ENCODE peak calls at places on chromosomes 13 and 19, in eight cellular contexts. One of them, this sample, is unnamed.

GRCh38 chr19:24000656-24001055 is 86.0 kb downstream of the ZNF726 start:
- DNase-seq in islet precursor cell: no peak
- DNase-seq in mucosa of gallbladder: no peak
- DNase-seq in activated CD4-positive, alpha-beta T cell treated with anti-CD3 and anti-CD28 coated beads for 48 hours: no peak
- DNase-seq in PC-9: peak; percentile 93
- DNase-seq in left colon: no peak
- DNase-seq in LHCN-M2: no peak
- DNase-seq in left cardiac atrium: no peak
- DNase-seq in this sample: no peak

GRCh38 chr13:112966776-112967175 is 2.2 kb upstream of the MCF2L start:
- DNase-seq in islet precursor cell: no peak
- DNase-seq in mucosa of gallbladder: no peak
- DNase-seq in activated CD4-positive, alpha-beta T cell treated with anti-CD3 and anti-CD28 coated beads for 48 hours: no peak
- DNase-seq in PC-9: no peak
- DNase-seq in left colon: no peak
- DNase-seq in LHCN-M2: no peak
- DNase-seq in left cardiac atrium: no peak
- DNase-seq in this sample: no peak

GRCh38 chr19:58325623-58326022 is 1.2 kb upstream of the ZSCAN22 start:
- DNase-seq in islet precursor cell: no peak
- DNase-seq in mucosa of gallbladder: no peak
- DNase-seq in activated CD4-positive, alpha-beta T cell treated with anti-CD3 and anti-CD28 coated beads for 48 hours: peak; percentile 26
- DNase-seq in PC-9: no peak
- DNase-seq in left colon: no peak
- DNase-seq in LHCN-M2: peak; percentile 34
- DNase-seq in left cardiac atrium: no peak
- DNase-seq in this sample: no peak

GRCh38 chr19:39401549-39402416 is 4.9 kb upstream of the ZFP36 start:
- DNase-seq in islet precursor cell: peak; percentile 84
- DNase-seq in mucosa of gallbladder: peak; percentile 91
- DNase-seq in activated CD4-positive, alpha-beta T cell treated with anti-CD3 and anti-CD28 coated beads for 48 hours: peak; percentile 89
- DNase-seq in PC-9: peak; percentile 5
- DNase-seq in left colon: peak; percentile 84
- DNase-seq in LHCN-M2: peak; percentile 63
- DNase-seq in left cardiac atrium: peak; percentile 66
- DNase-seq in this sample: peak; percentile 61

GRCh38 chr19:38679839-38680238 is 32.4 kb downstream of the ACTN4 start:
- DNase-seq in islet precursor cell: no peak
- DNase-seq in mucosa of gallbladder: no peak
- DNase-seq in activated CD4-positive, alpha-beta T cell treated with anti-CD3 and anti-CD28 coated beads for 48 hours: no peak
- DNase-seq in PC-9: peak; percentile 64
- DNase-seq in left colon: no peak
- DNase-seq in LHCN-M2: peak; percentile 74
- DNase-seq in left cardiac atrium: no peak
- DNase-seq in this sample: peak; percentile 56

GRCh38 chr13:104297075-104297474 is 1230.9 kb upstream of the SLC10A2 start:
- DNase-seq in islet precursor cell: no peak
- DNase-seq in mucosa of gallbladder: no peak
- DNase-seq in activated CD4-positive, alpha-beta T cell treated with anti-CD3 and anti-CD28 coated beads for 48 hours: no peak
- DNase-seq in PC-9: no peak
- DNase-seq in left colon: no peak
- DNase-seq in LHCN-M2: no peak
- DNase-seq in left cardiac atrium: no peak
- DNase-seq in this sample: no peak

GRCh38 chr19:57068921-57069697 is 50.7 kb upstream of the USP29 start:
- DNase-seq in islet precursor cell: no peak
- DNase-seq in mucosa of gallbladder: no peak
- DNase-seq in activated CD4-positive, alpha-beta T cell treated with anti-CD3 and anti-CD28 coated beads for 48 hours: peak; percentile 6
- DNase-seq in PC-9: no peak
- DNase-seq in left colon: peak; percentile 5
- DNase-seq in LHCN-M2: no peak
- DNase-seq in left cardiac atrium: peak; percentile 25
- DNase-seq in this sample: no peak

GRCh38 chr13:23380534-23380933 is 53.0 kb downstream of the SACS start:
- DNase-seq in islet precursor cell: no peak
- DNase-seq in mucosa of gallbladder: no peak
- DNase-seq in activated CD4-positive, alpha-beta T cell treated with anti-CD3 and anti-CD28 coated beads for 48 hours: no peak
- DNase-seq in PC-9: no peak
- DNase-seq in left colon: no peak
- DNase-seq in LHCN-M2: peak; percentile 19
- DNase-seq in left cardiac atrium: no peak
- DNase-seq in this sample: peak; percentile 62

GRCh38 chr19:3780786-3781304 is 5.3 kb downstream of the MATK start:
- DNase-seq in islet precursor cell: no peak
- DNase-seq in mucosa of gallbladder: no peak
- DNase-seq in activated CD4-positive, alpha-beta T cell treated with anti-CD3 and anti-CD28 coated beads for 48 hours: no peak
- DNase-seq in PC-9: no peak
- DNase-seq in left colon: no peak
- DNase-seq in LHCN-M2: no peak
- DNase-seq in left cardiac atrium: no peak
- DNase-seq in this sample: no peak

GRCh38 chr13:101739382-101740178 is 287.1 kb downstream of the ITGBL1 start:
- DNase-seq in islet precursor cell: no peak
- DNase-seq in mucosa of gallbladder: peak; percentile 37
- DNase-seq in activated CD4-positive, alpha-beta T cell treated with anti-CD3 and anti-CD28 coated beads for 48 hours: no peak
- DNase-seq in PC-9: no peak
- DNase-seq in left colon: no peak
- DNase-seq in LHCN-M2: no peak
- DNase-seq in left cardiac atrium: no peak
- DNase-seq in this sample: no peak

GRCh38 chr13:71577127-71577526 is 289.9 kb downstream of the DACH1 start:
- DNase-seq in islet precursor cell: no peak
- DNase-seq in mucosa of gallbladder: no peak
- DNase-seq in activated CD4-positive, alpha-beta T cell treated with anti-CD3 and anti-CD28 coated beads for 48 hours: no peak
- DNase-seq in PC-9: no peak
- DNase-seq in left colon: no peak
- DNase-seq in LHCN-M2: no peak
- DNase-seq in left cardiac atrium: no peak
- DNase-seq in this sample: no peak

GRCh38 chr13:107834268-107834667 is 381.1 kb downstream of the LIG4 start:
- DNase-seq in islet precursor cell: no peak
- DNase-seq in mucosa of gallbladder: no peak
- DNase-seq in activated CD4-positive, alpha-beta T cell treated with anti-CD3 and anti-CD28 coated beads for 48 hours: no peak
- DNase-seq in PC-9: peak; percentile 69
- DNase-seq in left colon: no peak
- DNase-seq in LHCN-M2: no peak
- DNase-seq in left cardiac atrium: no peak
- DNase-seq in this sample: peak; percentile 17

GRCh38 chr19:50377051-50377441 is 789 bp downstream of the NR1H2 start:
- DNase-seq in islet precursor cell: peak; percentile 66
- DNase-seq in mucosa of gallbladder: no peak
- DNase-seq in activated CD4-positive, alpha-beta T cell treated with anti-CD3 and anti-CD28 coated beads for 48 hours: peak; percentile 79
- DNase-seq in PC-9: no peak
- DNase-seq in left colon: peak; percentile 72
- DNase-seq in LHCN-M2: no peak
- DNase-seq in left cardiac atrium: peak; percentile 50
- DNase-seq in this sample: no peak

GRCh38 chr19:48964205-48965032 is 690 bp upstream of the FTL start:
- DNase-seq in islet precursor cell: no peak
- DNase-seq in mucosa of gallbladder: no peak
- DNase-seq in activated CD4-positive, alpha-beta T cell treated with anti-CD3 and anti-CD28 coated beads for 48 hours: peak; percentile 15
- DNase-seq in PC-9: peak; percentile 42
- DNase-seq in left colon: no peak
- DNase-seq in LHCN-M2: peak; percentile 51
- DNase-seq in left cardiac atrium: no peak
- DNase-seq in this sample: peak; percentile 76